ENCODE peak calls at places on chromosomes 12 and 14, in six cellular contexts. J is dorsolateral prefrontal cortex, U is left lung, E is ovary, M is psoas muscle, I is fibroblast of lung. O is an unnamed sample.

GRCh38 chr14:60658909-60659585 is 9.8 kb upstream of the SIX1 start:
- DNase-seq in J (no peak), U (no peak), E (no peak), M (no peak), I (no peak), O (no peak)

GRCh38 chr12:1833596-1834028 is 13.2 kb downstream of the LRTM2 start:
- DNase-seq in J (peak; percentile 29), U (peak; percentile 44), E (no peak), M (no peak), I (no peak), O (no peak)

GRCh38 chr12:75690556-75690955 is 179.1 kb upstream of the KRR1 start:
- DNase-seq in J (no peak), U (no peak), E (no peak), M (no peak), I (peak; percentile 99), O (no peak)

GRCh38 chr14:87014854-87015253 is 978.1 kb downstream of the GALC start:
- DNase-seq in J (no peak), U (no peak), E (no peak), M (no peak), I (no peak), O (no peak)

GRCh38 chr12:52371716-52372115 is 4.4 kb upstream of the KRT85 start:
- DNase-seq in J (no peak), U (no peak), E (no peak), M (no peak), I (no peak), O (no peak)

GRCh38 chr14:44895716-44896115 is 66.0 kb downstream of the KLHL28 start:
- DNase-seq in J (no peak), U (no peak), E (no peak), M (no peak), I (peak; percentile 90), O (no peak)

GRCh38 chr14:103819503-103820307 is 27.7 kb downstream of the PPP1R13B start:
- DNase-seq in J (no peak), U (no peak), E (peak; percentile 69), M (no peak), I (peak; percentile 15), O (no peak)

GRCh38 chr12:41486718-41487117 is 298.6 kb downstream of the PDZRN4 start:
- DNase-seq in J (no peak), U (no peak), E (no peak), M (no peak), I (peak; percentile 85), O (no peak)

GRCh38 chr12:105814283-105814682 is 324.5 kb downstream of the NUAK1 start:
- DNase-seq in J (no peak), U (no peak), E (no peak), M (no peak), I (no peak), O (no peak)

GRCh38 chr14:93974833-93975232 is 1.5 kb downstream of the ASB2 start:
- DNase-seq in J (no peak), U (peak; percentile 38), E (no peak), M (peak; percentile 95), I (no peak), O (no peak)

GRCh38 chr12:96501139-96501741 is 11.9 kb downstream of the CFAP54 start:
- DNase-seq in J (no peak), U (peak; percentile 54), E (no peak), M (peak; percentile 46), I (peak; percentile 77), O (no peak)

GRCh38 chr12:103423061-103423473 is 72.7 kb downstream of the C12orf42 start:
- DNase-seq in J (no peak), U (no peak), E (no peak), M (no peak), I (no peak), O (no peak)
- TF ChIP-seq CTCF in J (no peak), U (no peak), E (no peak), M (no peak), I (no peak), O (no peak)

GRCh38 chr12:116454950-116455447 is 104.2 kb upstream of the MAP1LC3B2 start:
- DNase-seq in J (no peak), U (no peak), E (no peak), M (no peak), I (peak; percentile 94), O (no peak)
- TF ChIP-seq CTCF in J (no peak), U (no peak), E (no peak), M (no peak), I (no peak), O (no peak)

GRCh38 chr12:131452444-131452860 is 258.4 kb upstream of the SFSWAP start:
- DNase-seq in J (no peak), U (peak; percentile 64), E (no peak), M (no peak), I (no peak), O (no peak)
- TF ChIP-seq CTCF in J (peak; percentile 18), U (peak; percentile 34), E (no peak), M (peak; percentile 21), I (no peak), O (no peak)

GRCh38 chr12:57127710-57128518 is at the start of gene LRP1:
- DNase-seq in J (peak; percentile 84), U (peak; percentile 91), E (peak; percentile 92), M (peak; percentile 90), I (peak; percentile 80), O (peak; percentile 69)

GRCh38 chr12:57126561-57126960 is 1.7 kb upstream of the LRP1 start:
- DNase-seq in J (no peak), U (no peak), E (no peak), M (no peak), I (no peak), O (no peak)

GRCh38 chr12:57126061-57126460 is 2.2 kb upstream of the LRP1 start:
- DNase-seq in J (no peak), U (no peak), E (no peak), M (no peak), I (no peak), O (no peak)

GRCh38 chr12:57128519-57129247 is 400 bp downstream of the LRP1 start:
- DNase-seq in J (peak; percentile 48), U (no peak), E (no peak), M (no peak), I (no peak), O (no peak)

DNA sequence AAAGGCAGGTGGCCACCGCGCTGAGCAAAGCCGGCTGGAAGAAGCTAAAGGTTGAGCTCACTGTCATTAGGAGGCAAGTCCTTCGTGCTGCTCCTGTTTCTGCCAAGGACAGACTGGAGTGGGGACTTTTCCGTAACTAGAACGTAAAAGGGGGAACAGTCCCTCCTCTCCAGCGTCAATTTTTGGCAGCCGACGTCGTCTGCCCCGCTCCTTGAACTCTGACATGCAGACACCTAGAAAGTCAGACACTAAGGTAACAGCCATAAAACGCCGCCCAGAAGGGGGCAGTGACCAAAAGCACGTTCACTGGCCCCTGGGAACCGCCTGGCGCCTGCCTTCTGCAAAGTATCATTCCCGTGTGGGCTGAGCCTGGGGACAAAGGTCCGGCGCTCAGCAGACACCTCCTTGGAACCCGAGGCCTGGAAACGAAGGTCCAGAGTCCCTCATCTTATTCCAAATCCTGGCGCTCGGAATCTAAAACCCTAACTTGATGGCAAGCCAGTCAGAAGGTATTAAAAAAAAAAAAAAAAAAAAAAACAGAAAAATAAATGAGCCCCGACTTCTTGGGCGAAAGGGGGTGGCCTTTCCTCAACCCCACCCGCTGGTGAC is 1.1 kb upstream of the LRP1 start:
- DNase-seq in J (no peak), U (no peak), E (peak; percentile 76), M (peak; percentile 78), I (no peak), O (peak; percentile 41)
- TF ChIP-seq CTCF in J (peak; percentile 30), U (no peak), E (peak; percentile 44), M (peak; percentile 22), I (no peak), O (no peak)

GRCh38 chr12:47686645-47687240 is 19.1 kb downstream of the RPAP3 start:
- DNase-seq in J (no peak), U (no peak), E (no peak), M (no peak), I (peak; percentile 45), O (no peak)
- TF ChIP-seq CTCF in J (peak; percentile 74), U (peak; percentile 51), E (peak; percentile 46), M (peak; percentile 53), I (peak; percentile 86), O (peak; percentile 21)

GRCh38 chr12:94998322-94998721 is 5.2 kb downstream of the NDUFA12 start:
- DNase-seq in J (no peak), U (no peak), E (no peak), M (no peak), I (peak; percentile 38), O (no peak)
- TF ChIP-seq CTCF in J (no peak), U (no peak), E (no peak), M (no peak), I (no peak), O (no peak)

DNA sequence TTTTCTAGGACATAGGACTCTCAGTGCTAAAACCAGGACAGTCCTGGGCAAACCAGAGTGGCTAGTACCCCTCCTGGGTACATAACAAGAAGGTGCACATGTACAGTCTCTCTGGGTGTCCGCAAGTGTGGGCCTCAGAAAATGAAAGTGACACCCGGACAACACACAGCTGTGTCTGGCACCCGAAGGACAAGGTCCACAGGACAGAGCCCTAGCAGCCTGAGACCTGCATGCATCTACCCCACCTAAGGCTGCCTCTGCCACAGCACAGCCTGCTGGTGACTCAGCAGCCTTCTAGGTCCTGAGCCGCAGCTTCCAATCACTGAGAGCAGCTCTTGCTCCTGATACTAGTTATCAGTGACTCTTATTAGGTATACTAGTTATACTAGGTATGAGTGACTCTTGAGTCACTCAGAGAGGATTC is 784.1 kb upstream of the TBX3 start:
- DNase-seq in J (no peak), U (no peak), E (no peak), M (no peak), I (peak; percentile 33), O (no peak)
- TF ChIP-seq CTCF in J (no peak), U (no peak), E (no peak), M (no peak), I (peak; percentile 14), O (no peak)